ENCODE peak calls at places on chromosome 1, in seven cellular contexts. U is GM03348; M is effector memory CD8-positive, alpha-beta T cell; Z is AG04450; O is astrocyte of the hippocampus; S is smooth muscle cell of the brain vasculature; A is germinal center. C is an unnamed sample.

GRCh38 chr1:52574594-52574993 is 21.7 kb upstream of the TUT4 start:
- DNase-seq in S (no peak), M (no peak), A (no peak), O (peak; percentile 90), Z (peak; percentile 90), U (peak; percentile 87), C (peak; percentile 96)

GRCh38 chr1:35808376-35809155 is 750 bp downstream of the AGO4 start:
- DNase-seq in U (peak; percentile 77), S (no peak), Z (no peak), M (peak; percentile 2), A (peak; percentile 39), O (peak; percentile 55), C (peak; percentile 20)

GRCh38 chr1:30930631-30931173 is 22.1 kb upstream of the SDC3 start:
- DNase-seq in Z (no peak), A (no peak), S (no peak), U (no peak), M (no peak), O (no peak), C (no peak)

GRCh38 chr1:15948600-15949452 is 27.1 kb downstream of the ZBTB17 start:
- DNase-seq in A (no peak), Z (peak; percentile 74), O (peak; percentile 95), M (no peak), U (peak; percentile 92), S (no peak), C (peak; percentile 93)

GRCh38 chr1:107787299-107787698 is 177.7 kb downstream of the VAV3 start:
- DNase-seq in Z (no peak), U (no peak), M (no peak), S (no peak), A (no peak), O (no peak), C (no peak)

GRCh38 chr1:229406798-229407197 is 27.1 kb downstream of the ACTA1 start:
- DNase-seq in M (no peak), O (peak; percentile 39), U (no peak), Z (no peak), A (no peak), S (no peak), C (no peak)

GRCh38 chr1:41023279-41023990 is 1.9 kb upstream of the SLFNL1 start:
- DNase-seq in A (no peak), M (no peak), Z (no peak), U (peak; percentile 58), O (peak; percentile 44), S (no peak), C (peak; percentile 16)

GRCh38 chr1:18149113-18149641 is 41.6 kb downstream of the IGSF21 start:
- DNase-seq in Z (no peak), O (peak; percentile 6), U (no peak), M (no peak), S (no peak), A (no peak), C (no peak)